ENCODE peak calls at places on chromosomes 7 and 10, in six cellular contexts. P is lung, Q is lower lobe of right lung, N is left ventricle myocardium inferior, H is right lobe of liver, G is brain microvascular endothelial cell. B is an unnamed sample.
A peak's percentile ranks its signal among the peaks of the same experiment; 100 is the strongest.

GRCh38 chr7:70208236-70209063 is 610.2 kb downstream of the AUTS2 start:
- DNase-seq in Q (no peak), H (no peak), P (no peak), N (no peak), G (peak; percentile 18), B (peak; percentile 44)

GRCh38 chr10:103592186-103593021 is 98.9 kb downstream of the NEURL1 start:
- DNase-seq in P (no peak), N (no peak), G (peak; percentile 20), Q (no peak), H (no peak), B (peak; percentile 33)

GRCh38 chr10:121536271-121536918 is 61.8 kb downstream of the FGFR2 start:
- DNase-seq in Q (no peak), H (peak; percentile 64), P (no peak), G (no peak), N (no peak), B (peak; percentile 41)

GRCh38 chr7:68425377-68425776 is 1172.9 kb upstream of the AUTS2 start:
- DNase-seq in P (no peak), G (no peak), N (no peak), H (no peak), Q (no peak), B (no peak)

GRCh38 chr10:31069411-31069810 is 37.7 kb upstream of the ZNF438 start:
- DNase-seq in N (no peak), P (no peak), G (no peak), Q (no peak), H (no peak), B (no peak)

GRCh38 chr7:3607847-3608246 is 306.8 kb downstream of the SDK1 start:
- DNase-seq in G (no peak), N (no peak), P (no peak), H (no peak), Q (no peak), B (peak; percentile 13)

GRCh38 chr7:28369523-28369922 is 42.8 kb upstream of the CREB5 start:
- DNase-seq in G (no peak), H (no peak), Q (no peak), P (no peak), N (no peak), B (no peak)

GRCh38 chr7:112103246-112103645 is 103.0 kb downstream of the DOCK4 start:
- DNase-seq in H (no peak), N (no peak), Q (no peak), P (no peak), G (peak; percentile 70), B (peak; percentile 58)

GRCh38 chr7:140525741-140526140 is 46.4 kb upstream of the MKRN1 start:
- DNase-seq in G (no peak), P (no peak), N (no peak), H (no peak), Q (no peak), B (peak; percentile 48)

GRCh38 chr10:71281646-71282322 is 37.3 kb upstream of the SLC29A3 start:
- DNase-seq in H (no peak), P (no peak), Q (no peak), N (no peak), G (no peak), B (no peak)

GRCh38 chr10:117004238-117004626 is 755 bp downstream of the SHTN1 start:
- DNase-seq in Q (no peak), N (no peak), P (no peak), H (no peak), G (no peak), B (peak; percentile 49)

GRCh38 chr10:91691981-91692380 is 59.1 kb upstream of the PPP1R3C start:
- DNase-seq in G (no peak), Q (no peak), H (no peak), N (no peak), P (no peak), B (peak; percentile 67)

GRCh38 chr7:30475580-30475979 is 3.0 kb downstream of the NOD1 start:
- DNase-seq in P (no peak), N (no peak), G (no peak), H (no peak), Q (no peak), B (no peak)

GRCh38 chr10:10798543-10799192 is 219.0 kb upstream of the CELF2 start:
- DNase-seq in P (no peak), H (no peak), N (peak; percentile 20), Q (no peak), G (no peak), B (no peak)

GRCh38 chr10:69818676-69819239 is 17.1 kb downstream of the COL13A1 start:
- DNase-seq in Q (no peak), P (no peak), G (no peak), N (no peak), H (no peak), B (peak; percentile 23)

GRCh38 chr10:52437205-52437646 is 123.1 kb downstream of the DKK1 start:
- DNase-seq in N (no peak), G (no peak), H (no peak), Q (no peak), P (no peak), B (no peak)

GRCh38 chr10:22620929-22621328 is 93.4 kb downstream of the PIP4K2A start:
- DNase-seq in N (no peak), H (no peak), G (no peak), P (no peak), Q (no peak), B (no peak)

GRCh38 chr7:114426380-114426779 is 11.8 kb downstream of the FOXP2 start:
- DNase-seq in N (no peak), Q (no peak), H (no peak), G (no peak), P (no peak), B (no peak)

GRCh38 chr7:95863-96260 is 96.5 kb upstream of the FAM20C start:
- DNase-seq in H (no peak), P (no peak), G (no peak), Q (no peak), N (no peak), B (no peak)

GRCh38 chr7:101595246-101595645 is 33.9 kb downstream of the MYL10 start:
- DNase-seq in P (no peak), Q (no peak), H (no peak), G (no peak), N (no peak), B (no peak)

GRCh38 chr7:155230169-155230593 is 67.5 kb upstream of the INSIG1 start:
- DNase-seq in N (peak; percentile 46), Q (no peak), G (peak; percentile 97), P (no peak), H (no peak), B (peak; percentile 97)

GRCh38 chr7:149005427-149006344 is 22.6 kb downstream of the PDIA4 start:
- DNase-seq in P (peak; percentile 82), Q (peak; percentile 93), H (peak; percentile 76), G (peak; percentile 60), N (peak; percentile 86), B (peak; percentile 44)

GRCh38 chr7:149007615-149008014 is 20.7 kb downstream of the PDIA4 start:
- DNase-seq in N (no peak), Q (no peak), P (no peak), G (no peak), H (no peak), B (no peak)

GRCh38 chr7:149006345-149006725 is 22.0 kb downstream of the PDIA4 start:
- DNase-seq in N (no peak), P (no peak), H (no peak), Q (no peak), G (no peak), B (no peak)

GRCh38 chr7:149004405-149005370 is 23.6 kb downstream of the PDIA4 start:
- DNase-seq in N (no peak), G (no peak), H (no peak), Q (no peak), P (no peak), B (no peak)

DNA sequence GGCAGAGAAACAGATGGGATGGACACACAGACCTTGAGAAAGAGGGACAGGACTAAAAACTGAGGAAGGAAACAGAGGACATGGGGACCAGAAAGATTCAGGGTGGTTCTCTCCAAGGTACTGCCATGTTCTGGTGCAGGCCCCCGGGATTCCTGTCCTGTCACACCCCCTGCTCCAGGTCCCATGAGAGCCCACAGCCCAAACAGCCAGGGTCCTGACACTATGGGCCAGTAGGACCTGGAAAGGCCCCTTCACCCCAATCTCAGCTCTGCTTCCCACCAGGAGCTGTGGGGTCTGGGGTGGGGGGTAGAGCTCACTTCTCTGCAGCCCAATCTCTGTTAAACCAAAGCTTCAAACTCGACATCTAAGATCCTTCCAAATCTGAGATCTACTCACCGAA is 21.2 kb downstream of the PDIA4 start:
- DNase-seq in N (no peak), Q (no peak), G (no peak), P (no peak), H (no peak), B (no peak)
- H3K36me3 ChIP-seq in N (peaks cover 91% of the 10 kb centered on the region), Q (peaks cover 97% of the 10 kb centered on the region), G (peaks cover 86% of the 10 kb centered on the region), P (peaks cover 72% of the 10 kb centered on the region), H (peaks cover 90% of the 10 kb centered on the region), B (peaks cover 57% of the 10 kb centered on the region)

GRCh38 chr7:92835140-92835850 is 1.1 kb downstream of the CDK6 start:
- DNase-seq in H (peak; percentile 62), P (peak; percentile 58), G (peak; percentile 79), N (peak; percentile 49), Q (peak; percentile 75), B (peak; percentile 62)

GRCh38 chr7:92833024-92833765 is 3.2 kb downstream of the CDK6 start:
- DNase-seq in N (peak; percentile 85), G (peak; percentile 60), Q (peak; percentile 92), H (peak; percentile 92), P (peak; percentile 89), B (peak; percentile 68)

GRCh38 chr7:92832623-92833023 is 3.8 kb downstream of the CDK6 start:
- DNase-seq in N (no peak), G (no peak), H (no peak), Q (no peak), P (no peak), B (no peak)

GRCh38 chr7:92834661-92835139 is 1.7 kb downstream of the CDK6 start:
- DNase-seq in H (peak; percentile 65), Q (peak; percentile 61), N (no peak), P (peak; percentile 33), G (no peak), B (no peak)

GRCh38 chr7:92833766-92834605 is 2.4 kb downstream of the CDK6 start:
- DNase-seq in H (peak; percentile 88), Q (peak; percentile 82), G (peak; percentile 80), P (peak; percentile 71), N (peak; percentile 89), B (no peak)
- TF ChIP-seq CTCF in H (peak; percentile 36), Q (peak; percentile 25), G (peak; percentile 28), P (no peak), N (peak; percentile 38), B (peak; percentile 47)

GRCh38 chr7:24800667-24801066 is 43.4 kb upstream of the GSDME start:
- DNase-seq in H (no peak), Q (no peak), G (no peak), P (no peak), N (no peak), B (no peak)
- H3K36me3 ChIP-seq in H (no peaks in the 10 kb centered on the region), Q (peaks cover 17% of the 10 kb centered on the region), G (peaks cover 17% of the 10 kb centered on the region), P (peaks cover 4% of the 10 kb centered on the region), N (peaks cover 15% of the 10 kb centered on the region), B (peaks cover 10% of the 10 kb centered on the region)

DNA sequence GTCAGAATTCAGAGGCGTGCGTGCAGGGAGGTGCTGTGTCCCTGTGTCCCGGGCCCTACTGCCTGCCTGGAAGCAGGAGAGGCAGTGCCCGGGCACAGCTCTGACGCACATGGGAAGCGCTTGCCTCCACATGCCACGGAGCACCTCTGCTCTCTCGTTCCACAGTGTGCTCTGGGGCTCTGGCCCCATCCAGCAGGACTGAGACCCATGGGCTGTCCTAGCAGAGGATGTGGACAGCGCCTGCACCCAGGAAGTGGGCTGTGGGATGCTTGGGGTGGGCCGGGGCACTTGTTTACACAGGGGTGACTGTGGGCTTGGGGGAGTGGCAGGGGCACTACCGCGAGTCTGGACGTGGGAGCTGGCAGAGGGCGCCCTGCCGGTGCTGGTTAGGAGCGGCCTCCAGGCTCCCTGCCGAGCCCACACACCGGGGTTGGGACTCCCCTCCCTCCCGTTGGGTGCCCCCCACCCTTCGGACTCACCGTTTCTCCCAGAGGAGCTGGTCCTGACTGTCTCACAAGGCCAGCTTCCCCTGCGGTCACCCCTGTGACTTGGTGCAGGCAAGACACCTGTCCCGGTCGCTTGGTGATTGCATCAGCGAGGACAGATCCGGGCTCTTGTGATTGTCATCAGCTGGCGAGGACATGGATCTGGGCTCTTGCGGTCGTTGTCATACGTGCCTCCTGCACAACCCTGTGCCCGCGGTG is 83.2 kb downstream of the NKX6-2 start:
- DNase-seq in Q (peak; percentile 35), G (no peak), P (no peak), N (peak; percentile 15), H (peak; percentile 43), B (peak; percentile 23)
- TF ChIP-seq CTCF in Q (no peak), G (no peak), P (no peak), N (no peak), H (no peak), B (no peak)